ENCODE peak calls at places on chromosomes 1 and 21, in four cellular contexts. One of them, this sample, is unnamed. For H3K9me2, the result is how much of the 10 kb centered on the place peaks cover.

GRCh38 chr1:5001466-5001865 is 347.1 kb downstream of the AJAP1 start:
- DNase-seq in hepatocyte: no peak
- DNase-seq in OCI-LY7: peak
- DNase-seq in SK-N-SH: no peak
- DNase-seq in this sample: no peak

GRCh38 chr21:26732442-26733221 is 112.6 kb downstream of the ADAMTS1 start:
- DNase-seq in hepatocyte: peak
- DNase-seq in OCI-LY7: peak
- DNase-seq in SK-N-SH: peak
- DNase-seq in this sample: peak

GRCh38 chr1:184428604-184429003 is 41.8 kb downstream of the C1orf21 start:
- DNase-seq in hepatocyte: no peak
- DNase-seq in OCI-LY7: no peak
- DNase-seq in SK-N-SH: no peak
- DNase-seq in this sample: no peak

GRCh38 chr1:107897428-107898339 is 67.3 kb downstream of the VAV3 start:
- DNase-seq in hepatocyte: no peak
- DNase-seq in OCI-LY7: peak
- DNase-seq in SK-N-SH: no peak
- DNase-seq in this sample: no peak

GRCh38 chr1:118247593-118247992 is 62.6 kb upstream of the SPAG17 start:
- DNase-seq in hepatocyte: no peak
- DNase-seq in OCI-LY7: peak
- DNase-seq in SK-N-SH: peak
- DNase-seq in this sample: no peak

GRCh38 chr1:94298861-94299260 is 61.5 kb upstream of the ARHGAP29 start:
- DNase-seq in hepatocyte: no peak
- DNase-seq in OCI-LY7: no peak
- DNase-seq in SK-N-SH: no peak
- DNase-seq in this sample: no peak

GRCh38 chr1:40653851-40654537 is 11.5 kb downstream of the RIMS3 start:
- DNase-seq in hepatocyte: peak
- DNase-seq in OCI-LY7: no peak
- DNase-seq in SK-N-SH: peak
- DNase-seq in this sample: no peak

GRCh38 chr1:38568061-38568857 is 291.3 kb downstream of the RRAGC start:
- DNase-seq in hepatocyte: no peak
- DNase-seq in OCI-LY7: no peak
- DNase-seq in SK-N-SH: no peak
- DNase-seq in this sample: no peak

GRCh38 chr1:154404984-154405761 is at the start of gene IL6R:
- DNase-seq in hepatocyte: peak
- DNase-seq in OCI-LY7: peak
- DNase-seq in SK-N-SH: peak
- DNase-seq in this sample: peak

GRCh38 chr1:11880911-11881748 is 22.4 kb upstream of the NPPB start:
- DNase-seq in hepatocyte: no peak
- DNase-seq in OCI-LY7: no peak
- DNase-seq in SK-N-SH: peak
- DNase-seq in this sample: no peak

GRCh38 chr21:29209696-29210095 is 79.3 kb downstream of the MAP3K7CL start:
- DNase-seq in hepatocyte: no peak
- DNase-seq in OCI-LY7: no peak
- DNase-seq in SK-N-SH: no peak
- DNase-seq in this sample: no peak

GRCh38 chr1:90074137-90074536 is 79.2 kb downstream of the ZNF326 start:
- DNase-seq in hepatocyte: no peak
- DNase-seq in OCI-LY7: peak
- DNase-seq in SK-N-SH: no peak
- DNase-seq in this sample: no peak

GRCh38 chr1:248404024-248404423 is 1.2 kb downstream of the OR2T1 start:
- DNase-seq in hepatocyte: no peak
- DNase-seq in OCI-LY7: no peak
- DNase-seq in SK-N-SH: no peak
- DNase-seq in this sample: no peak

GRCh38 chr1:37691497-37692077 is 729 bp upstream of the CDCA8 start:
- DNase-seq in hepatocyte: peak
- DNase-seq in OCI-LY7: peak
- DNase-seq in SK-N-SH: peak
- DNase-seq in this sample: peak

GRCh38 chr21:22575165-22575584 is 1577.0 kb downstream of the NCAM2 start:
- DNase-seq in hepatocyte: peak
- DNase-seq in OCI-LY7: peak
- DNase-seq in SK-N-SH: peak
- DNase-seq in this sample: no peak

GRCh38 chr21:39444406-39445145 is 1.0 kb downstream of the LCA5L start:
- DNase-seq in hepatocyte: peak
- DNase-seq in OCI-LY7: peak
- DNase-seq in SK-N-SH: peak
- DNase-seq in this sample: no peak

GRCh38 chr1:211474426-211474825 is 17.5 kb downstream of the RD3 start:
- DNase-seq in hepatocyte: no peak
- DNase-seq in OCI-LY7: no peak
- DNase-seq in SK-N-SH: no peak
- DNase-seq in this sample: no peak

GRCh38 chr1:166484471-166484870 is 317.7 kb upstream of the FAM78B start:
- DNase-seq in hepatocyte: no peak
- DNase-seq in OCI-LY7: no peak
- DNase-seq in SK-N-SH: no peak
- DNase-seq in this sample: no peak

GRCh38 chr1:72397786-72398185 is 115.4 kb upstream of the NEGR1 start:
- DNase-seq in hepatocyte: no peak
- DNase-seq in OCI-LY7: no peak
- DNase-seq in SK-N-SH: no peak
- DNase-seq in this sample: no peak

GRCh38 chr1:28494737-28495136 is 11.1 kb upstream of the RCC1 start:
- DNase-seq in hepatocyte: no peak
- DNase-seq in OCI-LY7: no peak
- DNase-seq in SK-N-SH: no peak
- DNase-seq in this sample: no peak

GRCh38 chr1:185916866-185917265 is 182.7 kb downstream of the HMCN1 start:
- DNase-seq in hepatocyte: no peak
- DNase-seq in OCI-LY7: no peak
- DNase-seq in SK-N-SH: no peak
- DNase-seq in this sample: no peak

GRCh38 chr1:6688001-6688400 is 13.6 kb downstream of the DNAJC11 start:
- DNase-seq in hepatocyte: no peak
- DNase-seq in OCI-LY7: no peak
- DNase-seq in SK-N-SH: no peak
- DNase-seq in this sample: no peak

GRCh38 chr1:238088891-238089290 is 198.2 kb upstream of the ZP4 start:
- DNase-seq in hepatocyte: no peak
- DNase-seq in OCI-LY7: no peak
- DNase-seq in SK-N-SH: no peak
- DNase-seq in this sample: no peak

GRCh38 chr1:20089328-20090077 is 19.5 kb downstream of the PLA2G5 start:
- DNase-seq in hepatocyte: no peak
- DNase-seq in OCI-LY7: no peak
- DNase-seq in SK-N-SH: no peak
- DNase-seq in this sample: no peak

GRCh38 chr1:222243902-222244301 is 304.0 kb downstream of the HHIPL2 start:
- DNase-seq in hepatocyte: no peak
- DNase-seq in OCI-LY7: no peak
- DNase-seq in SK-N-SH: no peak
- DNase-seq in this sample: peak

GRCh38 chr1:96643519-96643918 is 78.1 kb upstream of the PTBP2 start:
- DNase-seq in hepatocyte: no peak
- DNase-seq in OCI-LY7: no peak
- DNase-seq in SK-N-SH: no peak
- DNase-seq in this sample: no peak

GRCh38 chr1:91725961-91726704 is 159.8 kb downstream of the TGFBR3 start:
- DNase-seq in hepatocyte: peak
- DNase-seq in OCI-LY7: no peak
- DNase-seq in SK-N-SH: no peak
- DNase-seq in this sample: no peak

GRCh38 chr1:185680453-185680852 is 53.7 kb upstream of the HMCN1 start:
- DNase-seq in hepatocyte: no peak
- DNase-seq in OCI-LY7: no peak
- DNase-seq in SK-N-SH: no peak
- DNase-seq in this sample: no peak

GRCh38 chr21:34302496-34302895 is 61.3 kb upstream of the KCNE2 start:
- DNase-seq in hepatocyte: no peak
- DNase-seq in OCI-LY7: no peak
- DNase-seq in SK-N-SH: no peak
- DNase-seq in this sample: no peak

GRCh38 chr1:60942896-60943633 is 139.3 kb upstream of the NFIA start:
- DNase-seq in hepatocyte: no peak
- DNase-seq in OCI-LY7: peak
- DNase-seq in SK-N-SH: no peak
- DNase-seq in this sample: no peak

GRCh38 chr1:192763243-192763642 is 45.6 kb upstream of the RGS2 start:
- DNase-seq in hepatocyte: no peak
- DNase-seq in OCI-LY7: no peak
- DNase-seq in SK-N-SH: no peak
- DNase-seq in this sample: peak

GRCh38 chr1:54407957-54408700 is 1.9 kb upstream of the SSBP3 start:
- DNase-seq in hepatocyte: no peak
- DNase-seq in OCI-LY7: no peak
- DNase-seq in SK-N-SH: no peak
- DNase-seq in this sample: peak

GRCh38 chr1:185634704-185635103 is 99.5 kb upstream of the HMCN1 start:
- DNase-seq in hepatocyte: no peak
- DNase-seq in OCI-LY7: no peak
- DNase-seq in SK-N-SH: no peak
- DNase-seq in this sample: no peak

GRCh38 chr1:94020764-94021579 is 100.0 kb downstream of the ABCA4 start:
- DNase-seq in hepatocyte: peak
- DNase-seq in OCI-LY7: no peak
- DNase-seq in SK-N-SH: no peak
- DNase-seq in this sample: peak

GRCh38 chr21:38293765-38294164 is 37.0 kb downstream of the KCNJ15 start:
- DNase-seq in hepatocyte: peak
- DNase-seq in OCI-LY7: no peak
- DNase-seq in SK-N-SH: no peak
- DNase-seq in this sample: no peak

GRCh38 chr1:85884372-85885035 is 176.3 kb upstream of the ZNHIT6 start:
- DNase-seq in hepatocyte: peak
- DNase-seq in OCI-LY7: no peak
- DNase-seq in SK-N-SH: peak
- DNase-seq in this sample: no peak

GRCh38 chr1:203520315-203520714 is 26.4 kb downstream of the OPTC start:
- DNase-seq in hepatocyte: no peak
- DNase-seq in OCI-LY7: no peak
- DNase-seq in SK-N-SH: no peak
- DNase-seq in this sample: peak

GRCh38 chr1:173867141-173867752 is 542 bp downstream of the GAS5 start:
- DNase-seq in hepatocyte: no peak
- DNase-seq in OCI-LY7: no peak
- DNase-seq in SK-N-SH: no peak
- DNase-seq in this sample: no peak

GRCh38 chr1:57017201-57017600 is 51.4 kb upstream of the C8B start:
- DNase-seq in hepatocyte: no peak
- DNase-seq in OCI-LY7: no peak
- DNase-seq in SK-N-SH: no peak
- DNase-seq in this sample: no peak

DNA sequence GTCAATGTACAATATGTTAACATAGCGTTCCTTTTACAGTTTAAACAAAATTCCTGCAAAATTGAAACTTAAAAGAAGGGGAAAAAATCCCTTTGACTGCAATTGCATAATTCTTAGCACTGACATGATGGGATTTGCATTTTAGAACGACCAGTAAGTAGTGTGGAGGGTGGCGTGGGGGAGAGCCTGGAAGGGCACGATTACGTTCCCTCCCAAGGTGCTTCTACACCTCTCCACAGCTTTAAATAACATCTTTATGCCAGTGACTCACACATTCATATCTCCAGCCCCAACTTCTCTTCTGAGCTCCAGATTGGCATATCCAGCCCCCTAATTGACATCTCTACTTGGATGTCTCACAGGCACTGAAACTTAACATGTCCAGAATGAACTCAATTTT is 64.3 kb downstream of the OLFML3 start:
- DNase-seq in hepatocyte: no peak
- DNase-seq in OCI-LY7: no peak
- DNase-seq in SK-N-SH: no peak
- DNase-seq in this sample: no peak
- H3K9me2 ChIP-seq in hepatocyte: under half
- H3K9me2 ChIP-seq in OCI-LY7: under half
- H3K9me2 ChIP-seq in SK-N-SH: under half
- H3K9me2 ChIP-seq in this sample: under half

GRCh38 chr1:205375816-205376545 is 19.3 kb upstream of the KLHDC8A start:
- DNase-seq in hepatocyte: peak
- DNase-seq in OCI-LY7: no peak
- DNase-seq in SK-N-SH: no peak
- DNase-seq in this sample: no peak
- H3K4me3 ChIP-seq in hepatocyte: no peak
- H3K4me3 ChIP-seq in OCI-LY7: no peak
- H3K4me3 ChIP-seq in SK-N-SH: no peak
- H3K4me3 ChIP-seq in this sample: no peak

GRCh38 chr1:205749826-205750682 is at the start of gene NUCKS1:
- DNase-seq in hepatocyte: peak
- DNase-seq in OCI-LY7: peak
- DNase-seq in SK-N-SH: peak
- DNase-seq in this sample: peak
- TF ChIP-seq CTCF in hepatocyte: no peak
- TF ChIP-seq CTCF in OCI-LY7: no peak
- TF ChIP-seq CTCF in SK-N-SH: peak
- TF ChIP-seq CTCF in this sample: no peak

GRCh38 chr1:181604482-181604881 is 121.2 kb downstream of the CACNA1E start:
- DNase-seq in hepatocyte: no peak
- DNase-seq in OCI-LY7: no peak
- DNase-seq in SK-N-SH: no peak
- DNase-seq in this sample: no peak

GRCh38 chr1:181608951-181609350 is 125.6 kb downstream of the CACNA1E start:
- DNase-seq in hepatocyte: no peak
- DNase-seq in OCI-LY7: no peak
- DNase-seq in SK-N-SH: no peak
- DNase-seq in this sample: no peak

GRCh38 chr1:181603735-181604410 is 120.6 kb downstream of the CACNA1E start:
- DNase-seq in hepatocyte: no peak
- DNase-seq in OCI-LY7: no peak
- DNase-seq in SK-N-SH: no peak
- DNase-seq in this sample: no peak

GRCh38 chr1:181608386-181608785 is 125.1 kb downstream of the CACNA1E start:
- DNase-seq in hepatocyte: no peak
- DNase-seq in OCI-LY7: no peak
- DNase-seq in SK-N-SH: no peak
- DNase-seq in this sample: no peak

DNA sequence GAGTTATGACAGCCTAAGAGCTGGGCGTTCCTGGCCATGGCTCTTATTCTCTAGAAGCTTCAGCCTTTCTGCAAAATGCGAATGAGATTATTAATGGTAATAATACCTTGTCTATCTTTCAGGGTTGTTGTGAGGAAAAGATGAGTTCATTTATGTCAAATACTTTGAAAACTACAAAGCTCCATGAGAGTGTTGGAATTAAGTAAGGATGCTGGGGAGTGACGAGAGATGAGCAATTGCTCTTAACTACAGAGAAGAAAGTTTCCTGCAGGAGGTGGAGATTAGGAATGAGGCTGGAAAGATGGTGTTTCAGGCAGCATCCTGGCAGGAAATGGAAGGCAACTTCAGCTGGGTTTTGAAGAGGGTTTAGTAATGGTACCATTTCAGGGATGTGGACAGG is 124.2 kb downstream of the CACNA1E start:
- DNase-seq in hepatocyte: no peak
- DNase-seq in OCI-LY7: no peak
- DNase-seq in SK-N-SH: no peak
- DNase-seq in this sample: no peak
- H3K9me2 ChIP-seq in hepatocyte: under half
- H3K9me2 ChIP-seq in OCI-LY7: under half
- H3K9me2 ChIP-seq in SK-N-SH: under half
- H3K9me2 ChIP-seq in this sample: under half

GRCh38 chr1:97901017-97901658 is 19.7 kb downstream of the DPYD start:
- DNase-seq in hepatocyte: no peak
- DNase-seq in OCI-LY7: no peak
- DNase-seq in SK-N-SH: no peak
- DNase-seq in this sample: no peak
- H3K4me3 ChIP-seq in hepatocyte: no peak
- H3K4me3 ChIP-seq in OCI-LY7: no peak
- H3K4me3 ChIP-seq in SK-N-SH: peak
- H3K4me3 ChIP-seq in this sample: no peak